ENCODE peak calls at places on chromosomes 7 and 10, in four cellular contexts. N is HepG2, C is K562, B is WTC11. F is an unnamed sample.

GRCh38 chr7:1669486-1669951 is 558 bp upstream of the ELFN1 start:
- DNase-seq in N (no peak), C (no peak), B (no peak), F (no peak)

GRCh38 chr7:112748381-112748780 is 41.8 kb downstream of the TMEM168 start:
- DNase-seq in N (no peak), C (no peak), B (no peak), F (no peak)

GRCh38 chr7:22147113-22147512 is 201.4 kb upstream of the CDCA7L start:
- DNase-seq in N (no peak), C (no peak), B (no peak), F (no peak)

GRCh38 chr10:70828923-70829322 is 13.2 kb downstream of the SGPL1 start:
- DNase-seq in N (no peak), C (no peak), B (no peak), F (no peak)

GRCh38 chr10:89923661-89924060 is 222.3 kb downstream of the KIF20B start:
- DNase-seq in N (no peak), C (no peak), B (no peak), F (no peak)

GRCh38 chr10:54148508-54148907 is 652.5 kb downstream of the PCDH15 start:
- DNase-seq in N (no peak), C (no peak), B (no peak), F (no peak)

GRCh38 chr7:35970458-35970857 is 169.6 kb downstream of the SEPTIN7 start:
- DNase-seq in N (no peak), C (no peak), B (no peak), F (no peak)

GRCh38 chr7:112156412-112156811 is 49.8 kb downstream of the DOCK4 start:
- DNase-seq in N (no peak), C (no peak), B (no peak), F (no peak)

GRCh38 chr10:120782336-120782735 is 68.8 kb upstream of the WDR11 start:
- DNase-seq in N (no peak), C (no peak), B (no peak), F (no peak)

GRCh38 chr7:26151953-26152781 is at the start of gene NFE2L3:
- DNase-seq in N (peak), C (peak), B (peak), F (peak)

GRCh38 chr10:45423976-45424499 is 50.0 kb downstream of the ALOX5 start:
- DNase-seq in N (no peak), C (no peak), B (no peak), F (no peak)

GRCh38 chr10:101571573-101571925 is 16.5 kb downstream of the POLL start:
- DNase-seq in N (no peak), C (no peak), B (no peak), F (no peak)

GRCh38 chr10:112842832-112843360 is 107.2 kb upstream of the TCF7L2 start:
- DNase-seq in N (peak), C (peak), B (no peak), F (no peak)

GRCh38 chr10:12308976-12309375 is 40.4 kb upstream of the CAMK1D start:
- DNase-seq in N (no peak), C (no peak), B (no peak), F (no peak)

GRCh38 chr7:36047254-36047653 is 105.8 kb upstream of the EEPD1 start:
- DNase-seq in N (no peak), C (peak), B (no peak), F (peak)

GRCh38 chr7:90552521-90552920 is 43.6 kb upstream of the CDK14 start:
- DNase-seq in N (no peak), C (no peak), B (no peak), F (no peak)

GRCh38 chr10:6786579-6787031 is 206.5 kb upstream of the PRKCQ start:
- DNase-seq in N (no peak), C (no peak), B (no peak), F (peak)

GRCh38 chr7:104984591-104985258 is 29.3 kb upstream of the KMT2E start:
- DNase-seq in N (no peak), C (no peak), B (no peak), F (no peak)

GRCh38 chr7:17769918-17770317 is 170.4 kb downstream of the SNX13 start:
- DNase-seq in N (peak), C (peak), B (peak), F (peak)

GRCh38 chr7:20786779-20787651 is at the start of gene SP8:
- DNase-seq in N (peak), C (peak), B (peak), F (peak)

GRCh38 chr7:150401861-150402631 is 22.9 kb downstream of the ZNF775 start:
- DNase-seq in N (no peak), C (no peak), B (peak), F (no peak)

GRCh38 chr10:49505076-49505475 is 33.8 kb downstream of the ERCC6 start:
- DNase-seq in N (no peak), C (no peak), B (no peak), F (no peak)

GRCh38 chr7:92835140-92835850 is 1.1 kb downstream of the CDK6 start:
- DNase-seq in N (peak), C (peak), B (peak), F (peak)

GRCh38 chr7:85702348-85702747 is 515.5 kb upstream of the SEMA3D start:
- DNase-seq in N (no peak), C (no peak), B (no peak), F (no peak)

GRCh38 chr7:3194501-3195141 is 106.4 kb upstream of the SDK1 start:
- DNase-seq in N (peak), C (no peak), B (peak), F (peak)

GRCh38 chr7:78437118-78437517 is 638.5 kb downstream of the PHTF2 start:
- DNase-seq in N (peak), C (no peak), B (no peak), F (no peak)

GRCh38 chr7:79398145-79398749 is 55.2 kb downstream of the MAGI2 start:
- DNase-seq in N (no peak), C (no peak), B (no peak), F (no peak)

GRCh38 chr10:129935102-129935860 is 28.8 kb downstream of the EBF3 start:
- DNase-seq in N (no peak), C (no peak), B (no peak), F (no peak)

GRCh38 chr10:86139066-86139657 is 227.4 kb downstream of the GRID1 start:
- DNase-seq in N (peak), C (peak), B (peak), F (peak)

GRCh38 chr7:106094780-106095179 is 17.3 kb downstream of the SYPL1 start:
- DNase-seq in N (no peak), C (no peak), B (no peak), F (no peak)

GRCh38 chr7:113915991-113916390 is 2.8 kb downstream of the PPP1R3A start:
- DNase-seq in N (no peak), C (no peak), B (no peak), F (no peak)

GRCh38 chr7:150968698-150969482 is 9.2 kb downstream of the KCNH2 start:
- DNase-seq in N (no peak), C (peak), B (no peak), F (no peak)

GRCh38 chr10:8346861-8347260 is 292.4 kb downstream of the GATA3 start:
- DNase-seq in N (no peak), C (no peak), B (peak), F (no peak)

GRCh38 chr10:78165617-78166016 is 132.0 kb downstream of the RPS24 start:
- DNase-seq in N (peak), C (no peak), B (peak), F (peak)

GRCh38 chr10:97067716-97068391 is 117.9 kb downstream of the SLIT1 start:
- DNase-seq in N (no peak), C (peak), B (no peak), F (peak)

GRCh38 chr10:96334888-96335526 is 23.8 kb downstream of the OPALIN start:
- DNase-seq in N (peak), C (peak), B (no peak), F (peak)

GRCh38 chr10:93436577-93436976 is 45.6 kb downstream of the MYOF start:
- DNase-seq in N (no peak), C (no peak), B (no peak), F (no peak)

DNA sequence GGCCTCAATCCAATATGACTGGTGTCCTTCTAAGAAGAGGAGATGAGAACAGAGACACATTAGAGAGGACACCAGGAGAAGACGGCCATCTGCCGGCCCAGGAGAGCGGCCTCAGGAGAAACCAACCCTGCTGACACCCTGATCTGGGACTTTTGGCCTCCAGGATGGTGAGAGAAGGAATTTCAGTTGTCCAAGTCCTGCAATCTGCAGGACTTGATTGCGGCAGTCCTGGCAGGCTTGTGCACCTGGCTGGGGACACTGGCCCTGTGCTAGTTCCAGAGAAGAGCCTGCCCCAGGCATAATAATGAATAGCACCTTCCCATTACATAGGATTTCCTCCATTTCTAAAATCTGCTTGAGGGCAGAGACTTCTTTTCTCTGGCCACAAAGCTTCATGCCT is 409.9 kb upstream of the SHH start:
- DNase-seq in N (no peak), C (no peak), B (no peak), F (no peak)
- TF ChIP-seq ELF4 in N (no peak), C (no peak), B (no peak), F (no peak)

DNA sequence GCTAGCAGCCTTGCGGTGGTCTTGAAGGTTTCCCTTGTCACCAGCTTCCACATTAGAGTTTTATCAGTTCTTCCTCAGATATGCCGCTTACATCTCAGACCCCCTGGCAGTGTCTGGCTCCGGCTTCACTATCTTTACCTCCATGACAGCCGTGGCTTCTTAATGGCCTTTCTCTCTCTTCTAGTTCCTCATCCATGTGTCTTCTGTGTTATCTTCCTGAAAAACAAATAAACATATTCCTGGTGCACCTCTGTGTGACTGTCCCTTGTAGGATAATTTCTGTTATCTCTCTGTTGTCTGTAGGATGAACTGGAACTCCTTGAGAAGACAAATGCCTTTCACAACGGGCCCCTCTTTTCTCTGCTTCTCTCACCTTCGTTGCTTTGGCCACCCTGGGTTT is 101.1 kb upstream of the BMPER start:
- DNase-seq in N (no peak), C (no peak), B (no peak), F (no peak)
- TF ChIP-seq ELF4 in N (no peak), C (no peak), B (no peak), F (no peak)

DNA sequence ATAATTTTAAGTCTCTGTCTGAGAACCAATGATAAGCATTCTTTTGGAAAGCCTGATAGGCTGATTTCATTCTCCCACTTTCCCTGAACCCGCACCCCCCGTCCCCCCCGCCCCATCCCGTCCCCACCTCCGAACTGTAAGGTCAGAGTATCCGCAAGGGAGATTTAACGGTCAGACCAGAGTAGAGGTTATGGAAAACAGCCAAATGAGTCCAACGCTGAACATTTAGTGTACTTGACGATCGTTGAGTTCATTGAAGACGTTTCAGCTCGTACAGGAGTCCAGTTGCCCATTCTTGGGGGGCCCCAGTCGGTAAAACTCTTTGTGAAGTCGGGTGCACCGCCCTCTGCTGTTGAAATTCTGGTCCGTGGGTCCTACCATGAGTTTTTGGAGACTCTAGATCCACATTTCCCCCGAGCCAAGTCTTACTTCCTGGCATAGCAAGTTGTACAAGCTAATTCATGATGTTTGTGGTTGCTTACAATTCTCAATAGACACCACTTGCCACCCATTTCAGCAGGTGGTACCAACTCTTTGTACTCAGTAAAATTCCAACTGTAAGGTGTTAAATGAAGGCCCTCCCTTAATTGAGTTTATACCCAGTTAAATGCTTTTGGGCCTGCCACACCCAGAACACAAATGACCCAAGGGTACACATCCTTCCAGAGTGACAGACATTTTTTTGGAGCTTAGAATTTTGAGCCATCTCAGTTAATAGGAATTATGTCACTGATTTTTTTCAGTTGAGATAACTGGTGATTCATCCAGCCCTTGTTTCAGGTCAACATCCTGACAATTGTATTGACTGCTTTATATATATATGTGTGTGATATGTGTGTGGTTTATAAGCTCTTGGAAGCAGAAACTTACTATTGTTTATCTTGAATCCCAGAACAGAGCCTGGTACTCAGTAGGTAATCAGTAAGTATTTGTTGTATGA is 1.2 kb downstream of the MARCHF5 start:
- DNase-seq in N (peak), C (peak), B (peak), F (peak)
- TF ChIP-seq ELF4 in N (no peak), C (no peak), B (no peak), F (no peak)

GRCh38 chr10:111211756-111212155 is 134.9 kb downstream of the ADRA2A start:
- DNase-seq in N (no peak), C (no peak), B (no peak), F (no peak)
- TF ChIP-seq ELF4 in N (no peak), C (no peak), B (no peak), F (no peak)

GRCh38 chr10:32049113-32049512 is 7.1 kb downstream of the KIF5B start:
- DNase-seq in N (no peak), C (no peak), B (no peak), F (no peak)
- TF ChIP-seq ELF4 in N (no peak), C (no peak), B (no peak), F (no peak)

GRCh38 chr10:3119796-3120459 is 52.6 kb downstream of the PFKP start:
- DNase-seq in N (no peak), C (peak), B (peak), F (peak)

GRCh38 chr10:3115685-3116084 is 48.3 kb downstream of the PFKP start:
- DNase-seq in N (no peak), C (no peak), B (no peak), F (no peak)

GRCh38 chr10:3117486-3117885 is 50.1 kb downstream of the PFKP start:
- DNase-seq in N (no peak), C (no peak), B (no peak), F (no peak)

GRCh38 chr10:3116508-3117100 is 49.3 kb downstream of the PFKP start:
- DNase-seq in N (peak), C (no peak), B (no peak), F (no peak)

DNA sequence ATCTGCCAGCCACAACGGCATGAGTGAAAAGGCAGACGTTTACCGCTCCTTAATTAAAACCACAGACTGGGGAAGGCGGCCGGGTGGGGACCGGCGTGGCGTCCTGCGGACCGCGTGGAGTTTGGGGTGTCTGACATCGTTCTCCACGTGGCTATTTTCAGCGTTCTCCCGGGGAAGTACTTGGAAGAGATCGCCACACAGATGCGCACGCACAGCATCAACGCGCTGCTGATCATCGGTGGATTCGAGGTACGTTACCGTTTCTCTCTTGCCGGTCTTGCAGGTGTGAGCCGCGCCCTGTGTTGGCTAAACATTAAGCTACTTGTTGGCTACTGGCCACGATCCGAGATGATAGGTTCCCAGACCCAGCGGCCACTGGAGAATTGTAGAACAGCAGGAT is 51.3 kb downstream of the PFKP start:
- DNase-seq in N (no peak), C (no peak), B (no peak), F (no peak)
- TF ChIP-seq ELF4 in N (no peak), C (no peak), B (no peak), F (no peak)

DNA sequence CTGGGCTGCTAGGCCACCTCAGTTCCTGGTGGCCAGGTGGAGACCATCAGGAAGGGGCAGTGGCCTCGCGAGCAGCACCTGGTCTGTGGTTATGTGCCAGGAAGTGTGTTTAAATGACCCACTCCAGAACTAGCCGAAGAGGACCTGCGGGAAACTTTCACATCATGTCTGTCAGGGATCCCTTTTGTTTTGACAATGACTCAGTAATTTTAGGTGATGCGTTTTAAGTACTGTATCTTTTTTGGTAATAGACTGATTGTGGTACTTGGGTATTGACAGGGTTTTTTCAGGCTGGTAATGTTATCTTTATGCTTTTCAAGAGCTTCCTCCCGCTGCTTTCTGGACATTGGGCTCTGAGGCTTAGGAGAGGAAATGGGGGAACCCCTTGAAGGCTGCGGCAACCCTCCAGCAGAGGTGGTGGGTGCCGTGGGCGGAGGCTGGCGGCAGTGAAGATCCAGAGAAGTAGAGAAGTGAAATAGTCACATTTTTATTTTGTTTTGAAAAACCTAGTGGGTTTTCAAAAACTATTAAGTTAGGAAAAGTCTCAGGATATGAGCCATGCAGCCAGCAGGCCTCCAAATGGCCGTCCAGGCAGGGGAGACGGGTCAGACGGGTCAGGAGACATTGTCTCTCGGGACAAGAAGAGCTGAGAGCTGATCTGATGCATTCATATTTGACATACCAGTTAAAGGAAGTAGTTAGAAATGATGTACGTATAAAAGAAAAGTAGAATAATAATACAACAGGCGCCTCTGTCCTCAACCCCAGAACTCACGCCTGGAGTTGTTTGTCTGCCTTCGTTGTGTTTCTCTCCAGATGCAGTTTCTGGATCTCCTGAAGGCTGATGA is 27.7 kb downstream of the PPP2R2D start:
- DNase-seq in N (no peak), C (no peak), B (no peak), F (no peak)
- TF ChIP-seq ELF4 in N (no peak), C (no peak), B (no peak), F (no peak)

GRCh38 chr7:73770002-73770859 is at the start of gene CLDN3:
- DNase-seq in N (no peak), C (no peak), B (peak), F (no peak)

GRCh38 chr7:73770860-73771665 is 993 bp upstream of the CLDN3 start:
- DNase-seq in N (no peak), C (no peak), B (no peak), F (no peak)

GRCh38 chr7:73766556-73767229 is 3.4 kb downstream of the CLDN3 start:
- DNase-seq in N (no peak), C (no peak), B (no peak), F (no peak)

GRCh38 chr7:73769481-73770001 is 529 bp downstream of the CLDN3 start:
- DNase-seq in N (no peak), C (no peak), B (no peak), F (no peak)

GRCh38 chr7:73768661-73769480 is 1.2 kb downstream of the CLDN3 start:
- DNase-seq in N (no peak), C (no peak), B (peak), F (no peak)
- TF ChIP-seq ELF4 in N (no peak), C (no peak), B (no peak), F (no peak)

GRCh38 chr7:128876978-128877755 is 14.5 kb downstream of the ATP6V1F start:
- DNase-seq in N (no peak), C (no peak), B (peak), F (no peak)
- TF ChIP-seq ELF4 in N (no peak), C (no peak), B (no peak), F (no peak)

GRCh38 chr10:59606551-59606961 is 103.1 kb downstream of the SLC16A9 start:
- DNase-seq in N (no peak), C (no peak), B (no peak), F (no peak)
- TF ChIP-seq ELF4 in N (no peak), C (no peak), B (no peak), F (no peak)

F was measured in HEK293T.